ENCODE peak calls at places on chromosomes 11 and 22, in ten cellular contexts. One of them, this sample, is unnamed.

GRCh38 chr11:113994077-113994954 is 19.4 kb downstream of the HTR3A start:
- DNase-seq in NCI-H1930: no peak
- DNase-seq in GDM1: no peak
- DNase-seq in AG20443: peak; percentile 62
- DNase-seq in nephron progenitor cell: peak; percentile 68
- DNase-seq in WERI-Rb-1: peak; percentile 44
- DNase-seq in activated CD8-positive, alpha-beta memory T cell treated with anti-CD3 and anti-CD28 coated beads for 24 hours: peak; percentile 74
- DNase-seq in thoracic aorta: no peak
- DNase-seq in COR-L47: peak; percentile 17
- DNase-seq in EL: no peak
- DNase-seq in this sample: no peak

GRCh38 chr22:44924098-44924497 is 85.7 kb downstream of the PHF21B start:
- DNase-seq in NCI-H1930: no peak
- DNase-seq in GDM1: no peak
- DNase-seq in AG20443: no peak
- DNase-seq in nephron progenitor cell: no peak
- DNase-seq in WERI-Rb-1: no peak
- DNase-seq in activated CD8-positive, alpha-beta memory T cell treated with anti-CD3 and anti-CD28 coated beads for 24 hours: no peak
- DNase-seq in thoracic aorta: no peak
- DNase-seq in COR-L47: no peak
- DNase-seq in EL: no peak
- DNase-seq in this sample: no peak

GRCh38 chr22:43837666-43838065 is 24.6 kb downstream of the SULT4A1 start:
- DNase-seq in NCI-H1930: no peak
- DNase-seq in GDM1: no peak
- DNase-seq in AG20443: no peak
- DNase-seq in nephron progenitor cell: no peak
- DNase-seq in WERI-Rb-1: no peak
- DNase-seq in activated CD8-positive, alpha-beta memory T cell treated with anti-CD3 and anti-CD28 coated beads for 24 hours: no peak
- DNase-seq in thoracic aorta: no peak
- DNase-seq in COR-L47: no peak
- DNase-seq in EL: no peak
- DNase-seq in this sample: no peak

GRCh38 chr22:29733362-29734322 is 13.8 kb downstream of the CABP7 start:
- DNase-seq in NCI-H1930: no peak
- DNase-seq in GDM1: no peak
- DNase-seq in AG20443: no peak
- DNase-seq in nephron progenitor cell: peak; percentile 60
- DNase-seq in WERI-Rb-1: peak; percentile 79
- DNase-seq in activated CD8-positive, alpha-beta memory T cell treated with anti-CD3 and anti-CD28 coated beads for 24 hours: no peak
- DNase-seq in thoracic aorta: no peak
- DNase-seq in COR-L47: peak; percentile 82
- DNase-seq in EL: no peak
- DNase-seq in this sample: no peak

GRCh38 chr22:37492428-37493344 is 6.5 kb upstream of the MFNG start:
- DNase-seq in NCI-H1930: no peak
- DNase-seq in GDM1: no peak
- DNase-seq in AG20443: peak; percentile 73
- DNase-seq in nephron progenitor cell: no peak
- DNase-seq in WERI-Rb-1: peak; percentile 79
- DNase-seq in activated CD8-positive, alpha-beta memory T cell treated with anti-CD3 and anti-CD28 coated beads for 24 hours: peak; percentile 75
- DNase-seq in thoracic aorta: no peak
- DNase-seq in COR-L47: no peak
- DNase-seq in EL: peak; percentile 65
- DNase-seq in this sample: peak; percentile 25

GRCh38 chr11:14029971-14030531 is 67.5 kb downstream of the SPON1 start:
- DNase-seq in NCI-H1930: no peak
- DNase-seq in GDM1: no peak
- DNase-seq in AG20443: peak; percentile 70
- DNase-seq in nephron progenitor cell: no peak
- DNase-seq in WERI-Rb-1: no peak
- DNase-seq in activated CD8-positive, alpha-beta memory T cell treated with anti-CD3 and anti-CD28 coated beads for 24 hours: no peak
- DNase-seq in thoracic aorta: peak; percentile 59
- DNase-seq in COR-L47: peak; percentile 86
- DNase-seq in EL: peak; percentile 47
- DNase-seq in this sample: no peak

GRCh38 chr11:10268746-10269487 is 25.1 kb downstream of the SBF2 start:
- DNase-seq in NCI-H1930: no peak
- DNase-seq in GDM1: no peak
- DNase-seq in AG20443: no peak
- DNase-seq in nephron progenitor cell: no peak
- DNase-seq in WERI-Rb-1: no peak
- DNase-seq in activated CD8-positive, alpha-beta memory T cell treated with anti-CD3 and anti-CD28 coated beads for 24 hours: no peak
- DNase-seq in thoracic aorta: no peak
- DNase-seq in COR-L47: no peak
- DNase-seq in EL: peak; percentile 33
- DNase-seq in this sample: no peak

GRCh38 chr11:65883786-65884715 is 4.2 kb downstream of the FIBP start:
- DNase-seq in NCI-H1930: no peak
- DNase-seq in GDM1: no peak
- DNase-seq in AG20443: no peak
- DNase-seq in nephron progenitor cell: no peak
- DNase-seq in WERI-Rb-1: no peak
- DNase-seq in activated CD8-positive, alpha-beta memory T cell treated with anti-CD3 and anti-CD28 coated beads for 24 hours: no peak
- DNase-seq in thoracic aorta: no peak
- DNase-seq in COR-L47: no peak
- DNase-seq in EL: no peak
- DNase-seq in this sample: no peak

GRCh38 chr11:56910785-56911184 is 77.9 kb upstream of the OR5AK2 start:
- DNase-seq in NCI-H1930: no peak
- DNase-seq in GDM1: no peak
- DNase-seq in AG20443: no peak
- DNase-seq in nephron progenitor cell: no peak
- DNase-seq in WERI-Rb-1: no peak
- DNase-seq in activated CD8-positive, alpha-beta memory T cell treated with anti-CD3 and anti-CD28 coated beads for 24 hours: no peak
- DNase-seq in thoracic aorta: no peak
- DNase-seq in COR-L47: no peak
- DNase-seq in EL: no peak
- DNase-seq in this sample: no peak

GRCh38 chr11:46238967-46239800 is 38.3 kb upstream of the CREB3L1 start:
- DNase-seq in NCI-H1930: peak; percentile 75
- DNase-seq in GDM1: peak; percentile 74
- DNase-seq in AG20443: peak; percentile 91
- DNase-seq in nephron progenitor cell: peak; percentile 93
- DNase-seq in WERI-Rb-1: peak; percentile 87
- DNase-seq in activated CD8-positive, alpha-beta memory T cell treated with anti-CD3 and anti-CD28 coated beads for 24 hours: peak; percentile 94
- DNase-seq in thoracic aorta: peak; percentile 47
- DNase-seq in COR-L47: peak; percentile 66
- DNase-seq in EL: peak; percentile 93
- DNase-seq in this sample: peak; percentile 72

GRCh38 chr11:119417726-119418540 is 5.0 kb downstream of the THY1 start:
- DNase-seq in NCI-H1930: no peak
- DNase-seq in GDM1: no peak
- DNase-seq in AG20443: peak; percentile 95
- DNase-seq in nephron progenitor cell: no peak
- DNase-seq in WERI-Rb-1: no peak
- DNase-seq in activated CD8-positive, alpha-beta memory T cell treated with anti-CD3 and anti-CD28 coated beads for 24 hours: no peak
- DNase-seq in thoracic aorta: peak; percentile 32
- DNase-seq in COR-L47: no peak
- DNase-seq in EL: peak; percentile 98
- DNase-seq in this sample: no peak

GRCh38 chr11:8642226-8642625 is 40.2 kb downstream of the TRIM66 start:
- DNase-seq in NCI-H1930: no peak
- DNase-seq in GDM1: no peak
- DNase-seq in AG20443: no peak
- DNase-seq in nephron progenitor cell: no peak
- DNase-seq in WERI-Rb-1: no peak
- DNase-seq in activated CD8-positive, alpha-beta memory T cell treated with anti-CD3 and anti-CD28 coated beads for 24 hours: no peak
- DNase-seq in thoracic aorta: no peak
- DNase-seq in COR-L47: peak; percentile 10
- DNase-seq in EL: no peak
- DNase-seq in this sample: no peak

GRCh38 chr11:16881074-16881709 is 133.0 kb downstream of the PLEKHA7 start:
- DNase-seq in NCI-H1930: no peak
- DNase-seq in GDM1: peak; percentile 24
- DNase-seq in AG20443: peak; percentile 81
- DNase-seq in nephron progenitor cell: peak; percentile 18
- DNase-seq in WERI-Rb-1: peak; percentile 16
- DNase-seq in activated CD8-positive, alpha-beta memory T cell treated with anti-CD3 and anti-CD28 coated beads for 24 hours: no peak
- DNase-seq in thoracic aorta: no peak
- DNase-seq in COR-L47: no peak
- DNase-seq in EL: peak; percentile 53
- DNase-seq in this sample: no peak

GRCh38 chr11:44744160-44744559 is 17.4 kb downstream of the TSPAN18 start:
- DNase-seq in NCI-H1930: no peak
- DNase-seq in GDM1: no peak
- DNase-seq in AG20443: peak; percentile 67
- DNase-seq in nephron progenitor cell: no peak
- DNase-seq in WERI-Rb-1: no peak
- DNase-seq in activated CD8-positive, alpha-beta memory T cell treated with anti-CD3 and anti-CD28 coated beads for 24 hours: no peak
- DNase-seq in thoracic aorta: no peak
- DNase-seq in COR-L47: no peak
- DNase-seq in EL: no peak
- DNase-seq in this sample: no peak

GRCh38 chr11:130580372-130580771 is 131.9 kb downstream of the ADAMTS15 start:
- DNase-seq in NCI-H1930: no peak
- DNase-seq in GDM1: no peak
- DNase-seq in AG20443: peak; percentile 84
- DNase-seq in nephron progenitor cell: no peak
- DNase-seq in WERI-Rb-1: peak; percentile 48
- DNase-seq in activated CD8-positive, alpha-beta memory T cell treated with anti-CD3 and anti-CD28 coated beads for 24 hours: no peak
- DNase-seq in thoracic aorta: no peak
- DNase-seq in COR-L47: peak; percentile 83
- DNase-seq in EL: peak; percentile 87
- DNase-seq in this sample: no peak

GRCh38 chr11:13210424-13210823 is 67.2 kb upstream of the BMAL1 start:
- DNase-seq in NCI-H1930: no peak
- DNase-seq in GDM1: no peak
- DNase-seq in AG20443: peak; percentile 67
- DNase-seq in nephron progenitor cell: peak; percentile 52
- DNase-seq in WERI-Rb-1: peak; percentile 69
- DNase-seq in activated CD8-positive, alpha-beta memory T cell treated with anti-CD3 and anti-CD28 coated beads for 24 hours: no peak
- DNase-seq in thoracic aorta: no peak
- DNase-seq in COR-L47: peak; percentile 71
- DNase-seq in EL: peak; percentile 79
- DNase-seq in this sample: no peak

GRCh38 chr22:19902245-19902699 is 39.3 kb upstream of the COMT start:
- DNase-seq in NCI-H1930: no peak
- DNase-seq in GDM1: no peak
- DNase-seq in AG20443: no peak
- DNase-seq in nephron progenitor cell: no peak
- DNase-seq in WERI-Rb-1: peak; percentile 75
- DNase-seq in activated CD8-positive, alpha-beta memory T cell treated with anti-CD3 and anti-CD28 coated beads for 24 hours: no peak
- DNase-seq in thoracic aorta: no peak
- DNase-seq in COR-L47: peak; percentile 28
- DNase-seq in EL: no peak
- DNase-seq in this sample: no peak

GRCh38 chr11:17399236-17399635 is 10.8 kb upstream of the KCNJ11 start:
- DNase-seq in NCI-H1930: no peak
- DNase-seq in GDM1: no peak
- DNase-seq in AG20443: no peak
- DNase-seq in nephron progenitor cell: no peak
- DNase-seq in WERI-Rb-1: no peak
- DNase-seq in activated CD8-positive, alpha-beta memory T cell treated with anti-CD3 and anti-CD28 coated beads for 24 hours: no peak
- DNase-seq in thoracic aorta: no peak
- DNase-seq in COR-L47: no peak
- DNase-seq in EL: no peak
- DNase-seq in this sample: no peak

GRCh38 chr11:58905716-58906547 is 33.4 kb upstream of the GLYATL1 start:
- DNase-seq in NCI-H1930: peak; percentile 89
- DNase-seq in GDM1: no peak
- DNase-seq in AG20443: peak; percentile 90
- DNase-seq in nephron progenitor cell: peak; percentile 82
- DNase-seq in WERI-Rb-1: peak; percentile 79
- DNase-seq in activated CD8-positive, alpha-beta memory T cell treated with anti-CD3 and anti-CD28 coated beads for 24 hours: no peak
- DNase-seq in thoracic aorta: no peak
- DNase-seq in COR-L47: peak; percentile 89
- DNase-seq in EL: peak; percentile 95
- DNase-seq in this sample: no peak

GRCh38 chr11:127454856-127455255 is 454.3 kb upstream of the KIRREL3 start:
- DNase-seq in NCI-H1930: no peak
- DNase-seq in GDM1: no peak
- DNase-seq in AG20443: no peak
- DNase-seq in nephron progenitor cell: no peak
- DNase-seq in WERI-Rb-1: no peak
- DNase-seq in activated CD8-positive, alpha-beta memory T cell treated with anti-CD3 and anti-CD28 coated beads for 24 hours: no peak
- DNase-seq in thoracic aorta: no peak
- DNase-seq in COR-L47: peak; percentile 89
- DNase-seq in EL: no peak
- DNase-seq in this sample: no peak

GRCh38 chr11:87892291-87892690 is 283.0 kb downstream of the RAB38 start:
- DNase-seq in NCI-H1930: no peak
- DNase-seq in GDM1: no peak
- DNase-seq in AG20443: no peak
- DNase-seq in nephron progenitor cell: no peak
- DNase-seq in WERI-Rb-1: no peak
- DNase-seq in activated CD8-positive, alpha-beta memory T cell treated with anti-CD3 and anti-CD28 coated beads for 24 hours: no peak
- DNase-seq in thoracic aorta: no peak
- DNase-seq in COR-L47: no peak
- DNase-seq in EL: no peak
- DNase-seq in this sample: no peak

GRCh38 chr22:39559456-39560105 is 11.0 kb upstream of the CACNA1I start:
- DNase-seq in NCI-H1930: no peak
- DNase-seq in GDM1: no peak
- DNase-seq in AG20443: peak; percentile 77
- DNase-seq in nephron progenitor cell: peak; percentile 58
- DNase-seq in WERI-Rb-1: peak; percentile 61
- DNase-seq in activated CD8-positive, alpha-beta memory T cell treated with anti-CD3 and anti-CD28 coated beads for 24 hours: no peak
- DNase-seq in thoracic aorta: no peak
- DNase-seq in COR-L47: no peak
- DNase-seq in EL: peak; percentile 52
- DNase-seq in this sample: no peak

GRCh38 chr22:28837640-28838039 is 37.3 kb upstream of the XBP1 start:
- DNase-seq in NCI-H1930: no peak
- DNase-seq in GDM1: no peak
- DNase-seq in AG20443: no peak
- DNase-seq in nephron progenitor cell: no peak
- DNase-seq in WERI-Rb-1: no peak
- DNase-seq in activated CD8-positive, alpha-beta memory T cell treated with anti-CD3 and anti-CD28 coated beads for 24 hours: no peak
- DNase-seq in thoracic aorta: no peak
- DNase-seq in COR-L47: no peak
- DNase-seq in EL: no peak
- DNase-seq in this sample: no peak

GRCh38 chr22:20648306-20648903 is 125.5 kb upstream of the SERPIND1 start:
- DNase-seq in NCI-H1930: no peak
- DNase-seq in GDM1: no peak
- DNase-seq in AG20443: peak; percentile 3
- DNase-seq in nephron progenitor cell: no peak
- DNase-seq in WERI-Rb-1: peak; percentile 59
- DNase-seq in activated CD8-positive, alpha-beta memory T cell treated with anti-CD3 and anti-CD28 coated beads for 24 hours: peak; percentile 4
- DNase-seq in thoracic aorta: no peak
- DNase-seq in COR-L47: no peak
- DNase-seq in EL: no peak
- DNase-seq in this sample: no peak

GRCh38 chr11:62025429-62026105 is 58.1 kb upstream of the FTH1 start:
- DNase-seq in NCI-H1930: no peak
- DNase-seq in GDM1: peak; percentile 79
- DNase-seq in AG20443: peak; percentile 90
- DNase-seq in nephron progenitor cell: no peak
- DNase-seq in WERI-Rb-1: no peak
- DNase-seq in activated CD8-positive, alpha-beta memory T cell treated with anti-CD3 and anti-CD28 coated beads for 24 hours: peak; percentile 73
- DNase-seq in thoracic aorta: peak; percentile 27
- DNase-seq in COR-L47: no peak
- DNase-seq in EL: peak; percentile 75
- DNase-seq in this sample: peak; percentile 75

GRCh38 chr22:39266398-39267030 is 21.7 kb upstream of the PDGFB start:
- DNase-seq in NCI-H1930: no peak
- DNase-seq in GDM1: no peak
- DNase-seq in AG20443: no peak
- DNase-seq in nephron progenitor cell: no peak
- DNase-seq in WERI-Rb-1: peak; percentile 48
- DNase-seq in activated CD8-positive, alpha-beta memory T cell treated with anti-CD3 and anti-CD28 coated beads for 24 hours: no peak
- DNase-seq in thoracic aorta: no peak
- DNase-seq in COR-L47: no peak
- DNase-seq in EL: no peak
- DNase-seq in this sample: peak; percentile 53

GRCh38 chr22:45584121-45584570 is 81.5 kb downstream of the FBLN1 start:
- DNase-seq in NCI-H1930: no peak
- DNase-seq in GDM1: no peak
- DNase-seq in AG20443: peak; percentile 86
- DNase-seq in nephron progenitor cell: no peak
- DNase-seq in WERI-Rb-1: no peak
- DNase-seq in activated CD8-positive, alpha-beta memory T cell treated with anti-CD3 and anti-CD28 coated beads for 24 hours: no peak
- DNase-seq in thoracic aorta: no peak
- DNase-seq in COR-L47: no peak
- DNase-seq in EL: peak; percentile 62
- DNase-seq in this sample: no peak

GRCh38 chr11:119641991-119642745 is 86.8 kb downstream of the NECTIN1 start:
- DNase-seq in NCI-H1930: no peak
- DNase-seq in GDM1: peak; percentile 26
- DNase-seq in AG20443: no peak
- DNase-seq in nephron progenitor cell: no peak
- DNase-seq in WERI-Rb-1: no peak
- DNase-seq in activated CD8-positive, alpha-beta memory T cell treated with anti-CD3 and anti-CD28 coated beads for 24 hours: no peak
- DNase-seq in thoracic aorta: no peak
- DNase-seq in COR-L47: no peak
- DNase-seq in EL: peak; percentile 17
- DNase-seq in this sample: no peak